ENCODE peak calls at places on chromosomes 1 and 21, in five cellular contexts. I is cardiac fibroblast, K is adipocyte, J is lung, B is dorsolateral prefrontal cortex. O is an unnamed sample.

GRCh38 chr1:64175639-64176038 is 27.8 kb upstream of the UBE2U start:
- DNase-seq in I (no peak), K (peak; percentile 47), J (no peak), B (no peak), O (no peak)

GRCh38 chr1:114216431-114217173 is 62.9 kb upstream of the SYT6 start:
- DNase-seq in I (no peak), K (no peak), J (no peak), B (no peak), O (no peak)

GRCh38 chr1:194161591-194161990 is 975.2 kb upstream of the B3GALT2 start:
- DNase-seq in I (no peak), K (peak; percentile 25), J (no peak), B (no peak), O (peak; percentile 17)

GRCh38 chr1:42456754-42457089 is 379 bp downstream of the PPCS start:
- DNase-seq in I (peak; percentile 68), K (peak; percentile 51), J (peak; percentile 54), B (no peak), O (peak; percentile 68)

GRCh38 chr1:91555821-91556531 is 55.3 kb downstream of the CDC7 start:
- DNase-seq in I (peak; percentile 85), K (peak; percentile 66), J (no peak), B (no peak), O (peak; percentile 68)

GRCh38 chr1:232518357-232518756 is 111.6 kb downstream of the SIPA1L2 start:
- DNase-seq in I (no peak), K (no peak), J (no peak), B (no peak), O (no peak)

GRCh38 chr1:182643699-182644098 is 39.5 kb upstream of the RGS16 start:
- DNase-seq in I (no peak), K (no peak), J (no peak), B (no peak), O (no peak)

GRCh38 chr1:231612393-231613089 is 14.0 kb upstream of the DISC1 start:
- DNase-seq in I (no peak), K (no peak), J (no peak), B (no peak), O (no peak)

GRCh38 chr1:64955093-64956066 is 11.0 kb downstream of the JAK1 start:
- DNase-seq in I (no peak), K (no peak), J (peak; percentile 65), B (no peak), O (peak; percentile 44)

GRCh38 chr21:32908529-32908928 is 117.2 kb upstream of the OLIG2 start:
- DNase-seq in I (no peak), K (no peak), J (no peak), B (no peak), O (no peak)

DNA sequence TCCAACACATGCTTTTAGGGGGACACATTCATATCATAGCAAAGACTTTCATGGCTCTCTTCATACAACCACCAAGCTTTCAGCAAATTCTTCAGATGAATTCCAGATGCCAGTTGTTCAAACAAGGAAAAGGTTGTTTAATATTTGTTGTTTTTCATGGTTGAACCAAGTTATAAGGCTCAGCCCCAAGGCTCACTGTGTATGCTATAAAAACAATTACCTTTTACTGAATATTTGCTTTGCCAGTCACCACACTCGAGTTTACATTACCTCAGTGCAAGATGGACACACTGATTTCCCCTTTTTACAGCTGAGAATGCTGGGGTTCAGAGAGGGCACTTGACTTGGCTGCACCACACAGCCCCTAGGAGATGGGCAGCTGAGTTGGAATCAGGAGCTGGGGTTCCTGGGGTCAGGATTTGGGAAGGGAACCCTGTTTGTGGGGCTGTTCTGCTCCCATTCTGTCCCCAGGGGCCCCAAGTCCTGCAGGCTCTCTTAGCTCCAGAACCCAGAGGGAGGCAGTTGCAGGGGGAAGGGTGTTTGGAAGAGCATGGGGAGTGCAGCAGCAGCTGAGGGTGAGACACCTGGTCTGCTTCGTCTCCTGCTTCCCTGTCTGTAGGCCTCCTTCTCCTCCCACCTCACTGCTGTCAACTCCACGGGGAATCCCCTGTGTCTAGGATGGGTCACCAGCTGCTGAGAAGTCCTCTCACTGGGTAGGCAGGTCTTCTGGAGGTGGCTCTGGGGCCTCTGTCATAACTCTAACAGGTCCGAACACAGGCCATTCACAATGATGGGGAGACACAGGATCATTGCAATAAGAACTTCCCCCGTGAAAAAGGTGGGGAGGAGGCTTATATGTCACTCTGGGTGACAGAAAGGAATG is 12.8 kb upstream of the TMPRSS2 start:
- DNase-seq in I (no peak), K (peak; percentile 1), J (no peak), B (no peak), O (no peak)
- H3K4me3 ChIP-seq in I (no peak overlapping the region), K (no peak overlapping the region), J (no peak overlapping the region), B (no peak overlapping the region), O (no peak overlapping the region)

GRCh38 chr1:76819976-76820375 is 47.3 kb upstream of the ST6GALNAC5 start:
- DNase-seq in I (no peak), K (no peak), J (no peak), B (no peak), O (no peak)
- H3K4me3 ChIP-seq in I (no peak overlapping the region), K (no peak overlapping the region), J (no peak overlapping the region), B (no peak overlapping the region), O (no peak overlapping the region)

GRCh38 chr1:59314776-59315528 is 18.1 kb downstream of the FGGY start:
- DNase-seq in I (no peak), K (no peak), J (no peak), B (no peak), O (no peak)

GRCh38 chr1:59315529-59316433 is 18.9 kb downstream of the FGGY start:
- DNase-seq in I (no peak), K (no peak), J (no peak), B (no peak), O (peak; percentile 14)

GRCh38 chr1:59317780-59318179 is 20.9 kb downstream of the FGGY start:
- DNase-seq in I (no peak), K (no peak), J (no peak), B (no peak), O (peak; percentile 61)

GRCh38 chr1:59317343-59317742 is 20.4 kb downstream of the FGGY start:
- DNase-seq in I (no peak), K (no peak), J (no peak), B (no peak), O (no peak)

DNA sequence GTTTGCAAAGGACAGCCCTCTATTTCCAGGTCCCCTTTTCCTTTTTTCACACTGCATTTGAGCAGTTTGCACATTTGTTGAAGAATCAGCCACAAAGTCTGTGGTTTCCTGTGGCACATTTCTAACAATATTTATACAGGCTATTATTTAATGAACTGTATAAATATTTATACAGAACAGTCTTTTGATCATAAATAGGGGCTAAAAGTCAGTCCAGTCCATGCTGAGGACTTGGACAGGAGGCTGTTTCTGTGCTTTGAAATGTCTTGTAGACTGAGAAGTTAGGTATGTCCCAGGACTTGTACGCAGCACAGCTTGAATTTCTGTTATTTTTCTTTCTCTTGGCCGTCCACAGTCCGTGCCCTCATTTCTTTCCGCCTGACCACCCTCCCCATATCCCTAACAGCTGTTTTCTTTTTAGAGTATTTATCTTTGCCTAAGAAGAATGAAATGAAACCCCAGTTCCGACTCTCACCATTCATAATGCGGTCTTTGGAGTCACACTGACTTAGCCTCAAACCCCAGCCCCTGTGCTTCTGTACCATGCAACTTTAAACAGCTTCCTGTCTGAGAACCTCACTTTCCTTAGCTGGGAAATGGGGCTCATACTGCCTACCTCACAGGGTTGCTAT is 19.7 kb downstream of the FGGY start:
- DNase-seq in I (peak; percentile 36), K (peak; percentile 84), J (no peak), B (no peak), O (peak; percentile 89)
- H3K4me3 ChIP-seq in I (no peak overlapping the region), K (peak overlapping the region; percentile 52), J (no peak overlapping the region), B (peak overlapping the region; percentile 28), O (peak overlapping the region; percentile 32)

DNA sequence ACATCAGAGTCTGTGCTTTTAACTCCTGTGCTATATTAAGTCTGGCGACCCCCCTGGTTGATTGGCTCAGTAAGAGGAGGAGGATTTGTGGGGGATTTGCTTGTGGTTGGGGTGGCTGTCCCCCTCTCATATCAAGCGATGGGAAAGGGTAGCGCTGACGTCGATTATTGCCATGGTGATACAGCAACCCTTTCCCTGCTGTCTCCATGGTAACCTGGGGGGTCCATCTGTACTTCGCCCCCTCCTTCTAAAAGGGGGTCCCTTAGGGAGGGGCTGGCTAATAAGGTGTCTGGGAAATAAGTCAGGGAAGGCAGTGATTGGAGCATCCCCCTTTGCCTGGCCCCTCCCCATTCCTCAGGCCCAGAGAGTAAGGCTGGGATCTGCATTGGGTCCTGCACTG is 4.7 kb downstream of the FAM229A start:
- DNase-seq in I (no peak), K (no peak), J (no peak), B (no peak), O (no peak)
- H3K4me3 ChIP-seq in I (no peak overlapping the region), K (no peak overlapping the region), J (no peak overlapping the region), B (no peak overlapping the region), O (no peak overlapping the region)

GRCh38 chr1:24277420-24278169 is 41.6 kb upstream of the GRHL3 start:
- DNase-seq in I (peak; percentile 89), K (peak; percentile 38), J (no peak), B (no peak), O (peak; percentile 41)
- H3K4me3 ChIP-seq in I (no peak overlapping the region), K (no peak overlapping the region), J (no peak overlapping the region), B (no peak overlapping the region), O (no peak overlapping the region)

GRCh38 chr1:61253912-61254628 is 171.7 kb downstream of the NFIA start:
- DNase-seq in I (peak; percentile 34), K (no peak), J (no peak), B (no peak), O (peak; percentile 57)
- H3K4me3 ChIP-seq in I (no peak overlapping the region), K (peak overlapping the region; percentile 78), J (no peak overlapping the region), B (peak overlapping the region; percentile 48), O (no peak overlapping the region)

GRCh38 chr1:169565335-169566271 is 20.7 kb downstream of the F5 start:
- DNase-seq in I (no peak), K (no peak), J (no peak), B (no peak), O (no peak)

GRCh38 chr1:169568497-169568896 is 17.8 kb downstream of the F5 start:
- DNase-seq in I (no peak), K (no peak), J (no peak), B (no peak), O (no peak)

GRCh38 chr1:169561692-169562091 is 24.6 kb downstream of the F5 start:
- DNase-seq in I (no peak), K (no peak), J (no peak), B (no peak), O (no peak)

GRCh38 chr1:169563650-169564049 is 22.6 kb downstream of the F5 start:
- DNase-seq in I (no peak), K (no peak), J (no peak), B (no peak), O (no peak)

GRCh38 chr1:169563019-169563615 is 23.2 kb downstream of the F5 start:
- DNase-seq in I (no peak), K (no peak), J (no peak), B (no peak), O (no peak)
- H3K4me3 ChIP-seq in I (no peak overlapping the region), K (no peak overlapping the region), J (no peak overlapping the region), B (no peak overlapping the region), O (no peak overlapping the region)

GRCh38 chr1:117405042-117405441 is 37.8 kb downstream of the MAN1A2 start:
- DNase-seq in I (no peak), K (no peak), J (no peak), B (no peak), O (no peak)
- H3K4me3 ChIP-seq in I (no peak overlapping the region), K (no peak overlapping the region), J (no peak overlapping the region), B (no peak overlapping the region), O (no peak overlapping the region)

O was measured in choroid plexus epithelial cell.